ENCODE peak calls at places on chromosomes 11 and 22, in six cellular contexts. E is uterus, D is A549, V is cardiac muscle cell, Q is GM23338, T is prostate gland. H is an unnamed sample. For H3K4me1, the result is how much of the 10 kb centered on the place peaks cover.

GRCh38 chr11:126080206-126080941 is 17.7 kb upstream of the CDON start:
- DNase-seq in D (peak), V (peak), E (no peak), T (peak), Q (no peak), H (no peak)

GRCh38 chr11:86952933-86953637 is 2.1 kb downstream of the FZD4 start:
- DNase-seq in T (no peak), E (no peak), D (no peak), Q (peak), V (peak), H (no peak)

GRCh38 chr11:113192121-113192925 is 122.1 kb upstream of the TTC12 start:
- DNase-seq in D (no peak), V (no peak), E (no peak), Q (no peak), T (no peak), H (no peak)

GRCh38 chr11:62553839-62554361 is 7.3 kb upstream of the AHNAK start:
- DNase-seq in T (no peak), D (peak), E (no peak), V (no peak), Q (no peak), H (no peak)

GRCh38 chr11:29190313-29190712 is 826.5 kb downstream of the KCNA4 start:
- DNase-seq in Q (no peak), T (no peak), E (no peak), V (no peak), D (no peak), H (no peak)

GRCh38 chr11:109511598-109511997 is 89.6 kb downstream of the C11orf87 start:
- DNase-seq in D (no peak), Q (no peak), E (no peak), V (no peak), T (no peak), H (no peak)

GRCh38 chr11:66677599-66678375 is at the start of gene RBM4B:
- DNase-seq in T (peak), V (peak), Q (peak), E (peak), D (peak), H (peak)

GRCh38 chr11:34514050-34514449 is 456 bp upstream of the ELF5 start:
- DNase-seq in E (no peak), V (no peak), Q (peak), T (no peak), D (no peak), H (no peak)

GRCh38 chr11:33624082-33624481 is 76.5 kb downstream of the C11orf91 start:
- DNase-seq in T (no peak), V (no peak), E (no peak), D (no peak), Q (no peak), H (no peak)

GRCh38 chr11:1302461-1303073 is 6.9 kb downstream of the TOLLIP start:
- DNase-seq in Q (no peak), V (no peak), D (no peak), T (no peak), E (no peak), H (no peak)

GRCh38 chr11:99640671-99641070 is 619.9 kb downstream of the CNTN5 start:
- DNase-seq in E (no peak), T (no peak), D (no peak), V (no peak), Q (no peak), H (no peak)

GRCh38 chr11:90323289-90323688 is 100.4 kb upstream of the CHORDC1 start:
- DNase-seq in V (no peak), E (no peak), T (no peak), Q (no peak), D (no peak), H (no peak)

GRCh38 chr11:111352235-111352746 is 26.8 kb downstream of the POU2AF1 start:
- DNase-seq in V (no peak), E (no peak), T (no peak), Q (no peak), D (no peak), H (no peak)

GRCh38 chr11:93032580-93032979 is 63.1 kb downstream of the MTNR1B start:
- DNase-seq in T (no peak), V (no peak), D (no peak), E (no peak), Q (no peak), H (no peak)

GRCh38 chr11:106552694-106553203 is 465.5 kb downstream of the GUCY1A2 start:
- DNase-seq in Q (no peak), T (no peak), V (no peak), D (no peak), E (no peak), H (no peak)

GRCh38 chr11:85809881-85810280 is 1.1 kb downstream of the SYTL2 start:
- DNase-seq in Q (peak), T (no peak), E (peak), D (no peak), V (no peak), H (no peak)

GRCh38 chr11:58011771-58012170 is 11.9 kb upstream of the OR9Q1 start:
- DNase-seq in Q (no peak), V (no peak), D (no peak), T (no peak), E (no peak), H (no peak)

GRCh38 chr22:40525250-40525884 is 111.2 kb downstream of the MRTFA start:
- DNase-seq in E (no peak), V (peak), Q (peak), T (no peak), D (no peak), H (peak)

GRCh38 chr11:92979176-92979575 is 9.7 kb downstream of the MTNR1B start:
- DNase-seq in T (no peak), E (no peak), D (no peak), V (no peak), Q (no peak), H (no peak)

GRCh38 chr11:114311946-114312345 is 15.7 kb downstream of the NNMT start:
- DNase-seq in Q (no peak), D (no peak), V (peak), T (no peak), E (no peak), H (no peak)

GRCh38 chr11:94938399-94939055 is 34.8 kb downstream of the CWC15 start:
- DNase-seq in T (peak), D (no peak), V (peak), E (peak), Q (no peak), H (no peak)

GRCh38 chr11:127345819-127346459 is 345.4 kb upstream of the KIRREL3 start:
- DNase-seq in Q (peak), T (peak), V (peak), D (peak), E (no peak), H (peak)

GRCh38 chr11:10303558-10304363 is 1.1 kb upstream of the ADM start:
- DNase-seq in V (peak), Q (peak), D (peak), E (no peak), T (peak), H (no peak)

GRCh38 chr22:45937960-45938359 is 39.0 kb downstream of the WNT7B start:
- DNase-seq in Q (no peak), V (no peak), T (no peak), E (no peak), D (no peak), H (no peak)

GRCh38 chr22:45933503-45934167 is 43.3 kb downstream of the WNT7B start:
- DNase-seq in D (no peak), V (no peak), T (no peak), E (no peak), Q (no peak), H (no peak)

GRCh38 chr22:45934168-45934564 is 42.8 kb downstream of the WNT7B start:
- DNase-seq in T (no peak), V (no peak), E (no peak), D (no peak), Q (no peak), H (no peak)

GRCh38 chr22:45934659-45935341 is 42.2 kb downstream of the WNT7B start:
- DNase-seq in Q (no peak), E (peak), T (no peak), V (peak), D (peak), H (no peak)

DNA sequence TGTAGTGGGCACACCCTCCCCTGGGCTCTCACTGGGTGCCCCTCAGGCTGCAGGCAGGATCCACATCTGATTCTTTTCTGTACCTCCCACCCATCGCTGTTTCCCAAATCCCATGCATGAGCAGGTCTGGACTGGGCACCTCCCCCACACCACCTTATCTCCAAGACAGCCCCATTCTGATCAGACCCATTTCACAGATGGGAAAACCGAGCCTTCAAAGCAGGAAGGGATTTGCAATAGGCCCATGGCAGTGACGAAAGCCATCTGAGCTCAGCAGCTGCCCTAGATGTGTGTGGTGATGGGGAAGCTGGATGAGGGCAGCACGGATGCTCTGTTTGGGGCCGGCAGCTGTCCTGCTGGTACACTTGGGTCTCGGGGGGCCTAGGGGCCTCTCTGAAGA is 41.4 kb downstream of the WNT7B start:
- DNase-seq in D (no peak), V (no peak), Q (no peak), T (no peak), E (no peak), H (no peak)
- TF ChIP-seq CTCF in D (no peak), V (no peak), Q (no peak), T (no peak), E (no peak), H (no peak)

GRCh38 chr22:46050916-46051614 is 74.1 kb upstream of the WNT7B start:
- DNase-seq in T (no peak), Q (no peak), E (peak), D (no peak), V (no peak), H (no peak)
- H3K4me1 ChIP-seq in T (under half), Q (under half), E (under half), D (under half), V (under half), H (under half)

GRCh38 chr22:46827072-46827780 is 64.8 kb downstream of the TBC1D22A start:
- DNase-seq in E (no peak), D (no peak), V (no peak), T (no peak), Q (peak), H (no peak)
- TF ChIP-seq CTCF in E (no peak), D (no peak), V (no peak), T (no peak), Q (peak), H (peak)

DNA sequence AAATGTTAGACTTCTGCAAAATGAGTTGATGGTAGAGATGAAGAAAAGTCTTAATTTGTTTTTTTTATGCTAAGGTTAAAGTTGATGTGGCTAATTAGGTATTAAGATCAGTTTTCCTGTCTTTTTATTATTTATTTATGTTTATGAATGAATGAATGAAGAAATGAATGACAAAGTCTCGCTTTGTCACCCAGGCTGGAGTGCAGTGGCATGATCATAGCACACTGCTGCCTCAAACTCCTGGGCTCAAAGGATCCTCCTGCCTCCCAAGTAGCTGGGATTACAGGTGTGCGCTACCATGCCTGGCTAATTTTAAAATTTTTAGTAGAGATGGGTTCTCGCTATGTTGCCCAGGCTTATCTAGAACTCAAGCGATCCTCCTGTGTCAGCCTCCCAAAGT is 29.2 kb downstream of the MTMR3 start:
- DNase-seq in E (no peak), D (no peak), Q (no peak), T (no peak), V (no peak), H (no peak)
- H3K4me1 ChIP-seq in E (under half), D (half or more), Q (under half), T (under half), V (under half), H (under half)

H was measured in DND-41.